ENCODE peak calls at places on chromosomes 13 and 19, in ten cellular contexts. M is CD4-positive, alpha-beta T cell; Q is Kasumi-1; N is activated CD4-positive, alpha-beta T cell treated with anti-CD3 and anti-CD28 coated beads, Interleukin-2, amount 50 U/mL, for 24 hours; J is IMR-90; A is mesendoderm; C is GM12892; R is MCF 10A; Y is stimulated activated CD4-positive, alpha-beta T cell treated with anti-CD3 and anti-CD28 coated beads, Interleukin-1b, Interleukin-23, amount 100 ng/mL, for 1 hour; P is activated gamma-delta T cell. O is an unnamed sample.

GRCh38 chr19:48484931-48485612 is 15.9 kb downstream of the CYTH2 start:
- DNase-seq in C (no peak), A (no peak), Y (no peak), P (no peak), J (no peak), Q (no peak), R (no peak), M (no peak), N (no peak), O (no peak)

GRCh38 chr19:4566402-4567051 is 7.0 kb upstream of the SEMA6B start:
- DNase-seq in M (no peak), P (no peak), A (no peak), N (no peak), Q (no peak), Y (no peak), R (no peak), C (no peak), J (no peak), O (no peak)

GRCh38 chr13:20363604-20364003 is 131.5 kb upstream of the GJB6 start:
- DNase-seq in P (no peak), J (no peak), Y (no peak), N (no peak), Q (no peak), A (no peak), M (no peak), R (no peak), C (no peak), O (no peak)

GRCh38 chr13:82248713-82249112 is 1633.6 kb downstream of the SLITRK1 start:
- DNase-seq in R (no peak), M (no peak), Y (no peak), J (no peak), N (no peak), C (no peak), Q (no peak), A (no peak), P (no peak), O (no peak)

GRCh38 chr13:93146584-93147292 is 79.9 kb upstream of the GPC6 start:
- DNase-seq in R (peak), A (no peak), Q (peak), P (no peak), Y (no peak), J (peak), C (no peak), N (no peak), M (no peak), O (no peak)

GRCh38 chr19:50794074-50794777 is 4.0 kb downstream of the ACP4 start:
- DNase-seq in N (no peak), P (no peak), A (no peak), R (peak), M (no peak), Q (peak), Y (no peak), C (peak), J (no peak), O (no peak)

GRCh38 chr13:111629933-111630332 is 309.5 kb downstream of the TEX29 start:
- DNase-seq in M (no peak), J (no peak), C (no peak), R (no peak), P (no peak), Y (no peak), A (no peak), Q (no peak), N (no peak), O (no peak)

GRCh38 chr19:4369888-4370260 is 26.5 kb downstream of the MPND start:
- DNase-seq in R (peak), M (peak), Q (peak), C (peak), N (peak), P (peak), Y (peak), J (peak), A (peak), O (peak)

GRCh38 chr13:30615851-30616311 is 1.8 kb upstream of the USPL1 start:
- DNase-seq in J (peak), Y (no peak), N (peak), M (no peak), Q (peak), R (peak), A (no peak), P (no peak), C (no peak), O (no peak)

GRCh38 chr19:46692918-46693722 is 23.8 kb downstream of the PRKD2 start:
- DNase-seq in Y (no peak), C (no peak), Q (no peak), R (peak), P (no peak), J (no peak), M (no peak), N (no peak), A (no peak), O (no peak)

GRCh38 chr19:19214892-19215291 is 3.1 kb downstream of the NCAN start:
- DNase-seq in C (no peak), M (no peak), R (peak), Q (peak), N (no peak), J (peak), Y (no peak), P (no peak), A (peak), O (peak)

GRCh38 chr13:113443991-113444390 is 9.3 kb downstream of the ADPRHL1 start:
- DNase-seq in M (no peak), C (no peak), Q (no peak), A (no peak), P (no peak), R (no peak), J (no peak), N (no peak), Y (no peak), O (no peak)

GRCh38 chr19:13100031-13100588 is 2.5 kb downstream of the LYL1 start:
- DNase-seq in Q (peak), R (no peak), C (peak), P (no peak), Y (no peak), N (peak), M (no peak), A (no peak), J (no peak), O (no peak)

GRCh38 chr13:98240974-98241373 is 63.9 kb upstream of the RNF113B start:
- DNase-seq in R (no peak), N (no peak), P (no peak), A (no peak), C (no peak), M (no peak), Y (no peak), J (no peak), Q (no peak), O (no peak)

GRCh38 chr13:102045713-102046112 is 356.1 kb downstream of the FGF14 start:
- DNase-seq in J (no peak), M (no peak), N (no peak), A (peak), P (no peak), R (no peak), C (no peak), Q (no peak), Y (no peak), O (no peak)

GRCh38 chr19:19661675-19662251 is 1.7 kb downstream of the ATP13A1 start:
- DNase-seq in J (no peak), N (no peak), M (no peak), C (peak), R (no peak), A (peak), P (no peak), Q (peak), Y (no peak), O (no peak)

O was measured in effector CD8-positive, alpha-beta T cell.